ENCODE peak calls at places on chromosomes 2 and 18, in four cellular contexts. O is OCI-LY7, Q is HCT116, K is mesothelial cell of epicardium. L is an unnamed sample.

GRCh38 chr18:58045265-58046086 is 1.4 kb downstream of the NEDD4L start:
- DNase-seq in Q (peak; percentile 48), K (peak; percentile 41), O (no peak), L (peak; percentile 20)

GRCh38 chr18:33567705-33568104 is 10.3 kb upstream of the ASXL3 start:
- DNase-seq in O (no peak), K (no peak), Q (no peak), L (no peak)

GRCh38 chr2:219358170-219359075 is 25.9 kb upstream of the RESP18 start:
- DNase-seq in O (no peak), Q (no peak), K (no peak), L (no peak)

GRCh38 chr2:133733856-133734255 is 165.6 kb upstream of the NCKAP5 start:
- DNase-seq in K (no peak), Q (no peak), O (no peak), L (no peak)

GRCh38 chr2:66570471-66570870 is 135.5 kb downstream of the MEIS1 start:
- DNase-seq in K (no peak), O (no peak), Q (no peak), L (no peak)

GRCh38 chr18:24413148-24413547 is 13.3 kb upstream of the IMPACT start:
- DNase-seq in Q (no peak), O (no peak), K (no peak), L (no peak)

GRCh38 chr2:1415501-1415900 is 2.2 kb downstream of the TPO start:
- DNase-seq in K (no peak), O (no peak), Q (no peak), L (no peak)

GRCh38 chr2:167279810-167280209 is 391.5 kb downstream of the XIRP2 start:
- DNase-seq in K (no peak), Q (no peak), O (no peak), L (no peak)

GRCh38 chr2:222840060-222840802 is 20.6 kb upstream of the ACSL3 start:
- DNase-seq in Q (no peak), K (no peak), O (no peak), L (no peak)

DNA sequence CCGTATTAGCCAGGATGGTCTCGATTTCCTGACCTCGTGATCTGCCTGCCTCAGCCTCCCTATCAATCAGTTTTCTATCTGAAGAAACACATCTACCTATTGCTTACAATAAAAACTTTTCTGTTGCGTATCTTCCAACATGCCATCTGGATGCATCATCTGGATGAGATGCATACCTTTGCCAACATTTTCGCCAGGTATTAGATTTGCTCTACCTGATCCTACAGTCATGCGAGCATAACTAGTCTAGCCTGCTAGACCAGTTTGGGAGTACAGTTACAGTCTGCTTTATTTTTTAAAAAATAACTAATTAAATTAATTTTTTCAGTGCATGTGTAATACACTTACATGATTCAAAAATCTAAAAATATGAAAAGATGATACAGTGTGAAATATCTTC is 334.0 kb upstream of the MEX3C start:
- DNase-seq in O (no peak), K (no peak), Q (no peak), L (no peak)
- TF ChIP-seq CTCF in O (no peak), K (no peak), Q (no peak), L (no peak)

DNA sequence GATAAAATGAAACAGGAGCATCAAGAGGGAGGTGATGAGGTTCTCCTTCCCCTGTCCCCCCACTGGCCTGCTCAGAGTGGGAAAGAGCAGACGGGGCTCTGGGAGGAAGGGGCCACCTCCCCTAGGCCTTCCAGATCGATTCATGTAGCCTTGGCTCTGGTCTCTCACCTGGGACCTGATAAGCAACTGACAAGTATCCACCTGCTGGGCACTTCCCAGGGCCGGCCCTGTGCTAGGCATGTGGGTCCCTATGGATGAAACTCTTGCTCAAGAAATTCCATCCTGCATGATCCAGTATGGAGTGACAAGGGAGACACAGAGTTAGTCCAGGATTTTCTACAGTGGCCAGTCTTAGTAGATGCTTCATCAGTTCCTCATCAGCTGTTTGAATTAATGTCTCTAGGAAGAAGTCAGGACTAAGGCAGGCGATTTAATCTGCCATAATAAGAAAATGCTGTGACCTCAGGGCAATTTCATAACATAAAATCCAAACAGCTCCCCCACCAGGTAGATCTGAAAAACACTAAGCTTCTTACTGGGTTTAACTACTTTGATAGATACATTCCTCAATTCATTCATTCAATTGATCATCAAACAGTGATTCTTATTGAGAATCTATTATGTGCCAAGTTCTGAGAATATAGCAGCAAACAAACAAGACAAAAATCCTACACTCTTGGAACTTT is 44.7 kb upstream of the ZFP36L2 start:
- DNase-seq in O (peak; percentile 13), Q (no peak), K (no peak), L (no peak)
- TF ChIP-seq CTCF in O (peak; percentile 59), Q (peak; percentile 47), K (no peak), L (no peak)

GRCh38 chr2:144071461-144071860 is 448.5 kb downstream of the ZEB2 start:
- DNase-seq in K (no peak), Q (no peak), O (no peak), L (no peak)
- TF ChIP-seq CTCF in K (no peak), Q (no peak), O (no peak), L (no peak)

DNA sequence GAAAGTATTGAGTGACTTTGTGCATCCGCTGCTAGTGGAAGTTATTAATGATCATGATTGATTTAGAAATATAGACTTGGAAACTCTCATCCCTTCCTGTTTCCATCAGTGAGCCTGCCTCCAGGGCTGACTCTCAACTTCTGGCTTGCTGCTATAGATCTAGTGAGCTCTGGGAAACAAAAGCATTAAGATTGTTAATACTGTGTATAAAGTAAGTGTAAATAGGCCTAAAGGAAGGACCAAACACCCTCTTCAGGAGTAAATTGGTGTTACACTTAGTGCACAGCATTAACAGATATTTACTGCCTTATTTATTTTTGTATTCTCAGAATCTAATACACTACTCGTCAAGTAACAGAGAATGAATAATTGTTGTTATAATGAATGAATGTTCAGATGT is 285.6 kb downstream of the THSD7B start:
- DNase-seq in Q (no peak), O (no peak), K (no peak), L (no peak)
- TF ChIP-seq CTCF in Q (no peak), O (peak; percentile 51), K (peak; percentile 22), L (no peak)

DNA sequence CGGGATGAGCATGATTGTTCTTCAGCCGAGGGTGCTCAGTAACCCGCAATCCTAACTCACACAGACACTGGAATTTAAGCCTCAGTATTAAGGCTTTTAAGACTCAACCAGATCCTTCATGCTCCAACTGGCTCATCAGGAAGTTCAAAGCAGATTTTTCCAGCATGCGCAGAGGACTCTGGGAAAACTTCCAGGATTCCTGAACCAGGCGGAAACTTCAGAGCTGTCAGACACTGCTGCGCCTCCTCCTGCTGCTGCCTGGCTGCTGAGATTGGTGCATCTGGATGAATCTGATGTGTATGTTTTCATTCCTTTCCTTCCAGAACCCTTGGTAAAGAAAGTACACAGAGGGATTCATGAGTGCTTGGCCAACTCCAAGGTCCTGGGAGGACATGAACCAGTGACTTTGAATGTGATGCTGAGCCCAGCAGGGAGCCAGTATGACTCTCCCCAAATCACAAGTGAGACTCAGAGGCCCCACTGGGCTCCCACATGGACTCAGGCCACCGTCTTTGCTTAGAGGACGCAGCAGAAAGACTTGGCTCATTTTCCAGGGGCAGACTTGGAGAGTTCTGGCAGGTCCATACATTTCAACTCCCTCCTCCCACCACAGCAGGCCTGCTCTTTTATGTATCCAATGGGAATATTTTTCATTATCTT is 143.5 kb upstream of the HDAC4 start:
- DNase-seq in O (no peak), K (no peak), Q (no peak), L (no peak)
- TF ChIP-seq CTCF in O (no peak), K (no peak), Q (no peak), L (no peak)

DNA sequence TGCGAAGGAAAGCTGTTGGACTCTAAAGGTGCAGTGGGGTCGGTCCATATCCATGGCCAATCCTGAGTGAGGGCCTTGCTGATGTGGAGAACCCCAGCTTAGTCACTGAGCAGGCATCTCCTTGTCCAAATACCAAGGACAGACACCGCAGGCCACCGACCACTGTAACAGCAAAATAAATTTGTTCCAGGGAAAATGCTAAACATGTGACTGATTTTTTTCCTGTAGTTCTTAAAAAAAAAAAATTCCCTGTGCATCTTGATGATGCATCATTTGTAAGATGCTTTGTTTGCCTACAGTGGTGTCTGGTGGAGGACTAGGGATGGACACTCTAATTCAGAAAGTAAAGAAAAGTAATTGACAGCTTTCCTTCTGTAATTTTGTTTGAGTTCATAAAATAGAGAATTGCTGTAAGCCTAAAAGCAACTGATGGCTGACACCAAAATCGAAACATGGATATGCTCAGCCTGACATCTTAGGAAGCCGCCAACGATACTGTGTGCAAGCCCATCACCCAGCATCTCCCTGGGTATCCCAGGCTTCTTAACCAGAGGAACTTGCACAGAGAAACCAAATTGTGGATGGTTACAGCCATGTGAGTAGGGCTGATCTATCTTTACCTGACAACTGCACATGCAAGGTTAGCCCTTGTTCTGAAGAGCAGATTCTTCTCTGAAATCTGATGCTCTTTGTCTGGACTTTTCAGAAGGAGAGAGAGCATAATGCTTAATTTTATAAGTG is 188.6 kb downstream of the ARL4C start:
- DNase-seq in Q (no peak), O (no peak), K (no peak), L (no peak)
- TF ChIP-seq CTCF in Q (no peak), O (no peak), K (no peak), L (no peak)

L was measured in natural killer cell.